ENCODE peak calls at places on chromosomes 16 and 17, in six cellular contexts. O, W, M, R, C and S are unnamed samples.

GRCh38 chr16:47004652-47005051 is 31.2 kb upstream of the DNAJA2 start:
- DNase-seq in M (no peak), R (no peak), O (no peak), C (no peak), W (no peak), S (no peak)

GRCh38 chr17:33328129-33328528 is 35.0 kb upstream of the ASIC2 start:
- DNase-seq in O (no peak), W (no peak), M (no peak), C (no peak), R (no peak), S (no peak)

GRCh38 chr16:19644877-19645276 is 73.2 kb downstream of the KNOP1 start:
- DNase-seq in W (no peak), R (no peak), C (no peak), O (no peak), M (no peak), S (no peak)

GRCh38 chr17:57597531-57598453 is 147.3 kb downstream of the CCDC182 start:
- DNase-seq in W (peak), O (peak), M (no peak), R (peak), C (no peak), S (peak)

GRCh38 chr17:33940769-33941168 is 314.3 kb upstream of the CCL2 start:
- DNase-seq in R (no peak), M (no peak), W (no peak), O (no peak), C (no peak), S (no peak)

GRCh38 chr17:17036520-17036998 is 5.7 kb upstream of the MPRIP start:
- DNase-seq in C (peak), W (no peak), M (peak), R (no peak), O (no peak), S (no peak)

GRCh38 chr17:74840989-74841666 is 18.6 kb downstream of the GRIN2C start:
- DNase-seq in M (no peak), W (no peak), C (no peak), O (peak), R (no peak), S (no peak)

GRCh38 chr16:4293822-4294457 is 21.1 kb upstream of the TFAP4 start:
- DNase-seq in C (no peak), W (no peak), O (peak), R (no peak), M (no peak), S (no peak)

GRCh38 chr17:77602062-77602746 is 356.3 kb upstream of the TNRC6C start:
- DNase-seq in O (peak), M (no peak), R (no peak), C (no peak), W (no peak), S (no peak)

GRCh38 chr16:19375561-19376158 is 42.0 kb upstream of the TMC5 start:
- DNase-seq in C (no peak), R (no peak), M (peak), W (no peak), O (peak), S (no peak)

GRCh38 chr17:17149520-17150449 is 56.3 kb downstream of the PLD6 start:
- DNase-seq in O (peak), W (no peak), R (no peak), M (peak), C (no peak), S (no peak)

GRCh38 chr16:15607700-15608396 is 35.1 kb downstream of the MARF1 start:
- DNase-seq in M (no peak), O (peak), C (no peak), R (no peak), W (no peak), S (no peak)

GRCh38 chr17:34368455-34369195 is 5.6 kb upstream of the CCL1 start:
- DNase-seq in W (no peak), O (no peak), C (no peak), M (no peak), R (no peak), S (no peak)

GRCh38 chr17:62008294-62008693 is 56.8 kb downstream of the MED13 start:
- DNase-seq in M (peak), C (peak), W (no peak), R (no peak), O (no peak), S (no peak)

GRCh38 chr17:34579017-34579946 is at the start of gene TMEM132E:
- DNase-seq in R (no peak), M (no peak), C (no peak), O (peak), W (no peak), S (no peak)

GRCh38 chr17:77542551-77543490 is 402.1 kb downstream of the SEC14L1 start:
- DNase-seq in O (peak), M (peak), R (peak), C (no peak), W (peak), S (no peak)

GRCh38 chr16:87824991-87825841 is 44.1 kb downstream of the SLC7A5 start:
- DNase-seq in R (no peak), W (peak), M (no peak), C (no peak), O (no peak), S (no peak)

GRCh38 chr16:17885659-17886200 is 415.0 kb upstream of the XYLT1 start:
- DNase-seq in O (no peak), R (no peak), M (no peak), C (no peak), W (no peak), S (no peak)

GRCh38 chr17:63550816-63551639 is 751 bp downstream of the DCAF7 start:
- DNase-seq in R (no peak), M (peak), C (no peak), O (peak), W (peak), S (no peak)

GRCh38 chr16:56977823-56978430 is 11.4 kb upstream of the NLRC5 start:
- DNase-seq in M (no peak), O (no peak), W (no peak), C (no peak), R (no peak), S (no peak)

GRCh38 chr16:66740010-66740409 is 11.4 kb downstream of the DYNC1LI2 start:
- DNase-seq in C (no peak), R (peak), M (peak), W (peak), O (no peak), S (no peak)